ENCODE peak calls at places on chromosomes 16 and 17, in five cellular contexts. Z, I, B, P and F are unnamed samples.

GRCh38 chr16:89422905-89423630 is 67.3 kb downstream of the ANKRD11 start:
- DNase-seq in Z (no peak), I (no peak), B (no peak), P (no peak), F (peak; percentile 64)

GRCh38 chr17:49198206-49198605 is 12.2 kb downstream of the GNGT2 start:
- DNase-seq in Z (no peak), I (no peak), B (no peak), P (no peak), F (no peak)

GRCh38 chr16:74455619-74456289 is 34.5 kb upstream of the CLEC18B start:
- DNase-seq in Z (no peak), I (no peak), B (no peak), P (no peak), F (no peak)

GRCh38 chr16:67537636-67538591 is 9.3 kb downstream of the RIPOR1 start:
- DNase-seq in Z (no peak), I (no peak), B (peak; percentile 98), P (peak; percentile 71), F (peak; percentile 93)

GRCh38 chr16:84741351-84741791 is 41.6 kb downstream of the USP10 start:
- DNase-seq in Z (no peak), I (no peak), B (no peak), P (no peak), F (no peak)

GRCh38 chr17:28634211-28634865 is 10.6 kb downstream of the BLTP2 start:
- DNase-seq in Z (no peak), I (no peak), B (no peak), P (no peak), F (no peak)

GRCh38 chr16:88628512-88628974 is 9.8 kb upstream of the IL17C start:
- DNase-seq in Z (no peak), I (no peak), B (no peak), P (peak; percentile 72), F (no peak)

GRCh38 chr17:81515530-81516041 is 3.0 kb upstream of the ACTG1 start:
- DNase-seq in Z (no peak), I (no peak), B (no peak), P (no peak), F (no peak)

GRCh38 chr16:10188236-10188635 is 6.0 kb upstream of the GRIN2A start:
- DNase-seq in Z (no peak), I (no peak), B (no peak), P (no peak), F (no peak)

GRCh38 chr17:76092526-76093413 is 10.8 kb downstream of the EXOC7 start:
- DNase-seq in Z (no peak), I (no peak), B (no peak), P (no peak), F (no peak)

GRCh38 chr17:16398270-16399267 is 16.8 kb upstream of the TRPV2 start:
- DNase-seq in Z (no peak), I (no peak), B (no peak), P (no peak), F (no peak)

GRCh38 chr17:49928826-49929475 is 40.0 kb upstream of the DLX4 start:
- DNase-seq in Z (no peak), I (no peak), B (no peak), P (no peak), F (no peak)

GRCh38 chr17:12395733-12396354 is 269.8 kb upstream of the MYOCD start:
- DNase-seq in Z (no peak), I (no peak), B (no peak), P (peak; percentile 49), F (peak; percentile 20)

GRCh38 chr16:23952128-23953041 is 116.6 kb downstream of the PRKCB start:
- DNase-seq in Z (no peak), I (no peak), B (no peak), P (peak; percentile 64), F (no peak)

GRCh38 chr17:50621562-50621961 is 13.1 kb upstream of the ABCC3 start:
- DNase-seq in Z (no peak), I (no peak), B (no peak), P (no peak), F (no peak)

GRCh38 chr17:29331330-29331729 is 37.4 kb upstream of the NUFIP2 start:
- DNase-seq in Z (no peak), I (no peak), B (no peak), P (no peak), F (no peak)

GRCh38 chr17:40598928-40599627 is 33.8 kb upstream of the CCR7 start:
- DNase-seq in Z (no peak), I (no peak), B (peak; percentile 71), P (no peak), F (peak; percentile 68)

GRCh38 chr17:65559483-65559801 is 2.0 kb downstream of the AXIN2 start:
- DNase-seq in Z (no peak), I (no peak), B (no peak), P (peak; percentile 23), F (no peak)

GRCh38 chr17:46110219-46110618 is 83.0 kb downstream of the KANSL1 start:
- DNase-seq in Z (no peak), I (no peak), B (no peak), P (no peak), F (no peak)

GRCh38 chr17:56786989-56787482 is 46.7 kb downstream of the C17orf67 start:
- DNase-seq in Z (peak; percentile 93), I (no peak), B (no peak), P (no peak), F (no peak)

GRCh38 chr17:61338000-61338864 is 61.4 kb upstream of the TBX2 start:
- DNase-seq in Z (peak; percentile 57), I (no peak), B (no peak), P (no peak), F (no peak)

GRCh38 chr17:45413498-45413923 is 19.2 kb downstream of the ARHGAP27 start:
- DNase-seq in Z (no peak), I (no peak), B (peak; percentile 85), P (no peak), F (peak; percentile 76)

GRCh38 chr16:74931445-74931844 is 53.5 kb downstream of the WDR59 start:
- DNase-seq in Z (no peak), I (no peak), B (no peak), P (no peak), F (no peak)

GRCh38 chr16:30131869-30132475 is 9.0 kb upstream of the MAPK3 start:
- DNase-seq in Z (no peak), I (no peak), B (no peak), P (no peak), F (no peak)

DNA sequence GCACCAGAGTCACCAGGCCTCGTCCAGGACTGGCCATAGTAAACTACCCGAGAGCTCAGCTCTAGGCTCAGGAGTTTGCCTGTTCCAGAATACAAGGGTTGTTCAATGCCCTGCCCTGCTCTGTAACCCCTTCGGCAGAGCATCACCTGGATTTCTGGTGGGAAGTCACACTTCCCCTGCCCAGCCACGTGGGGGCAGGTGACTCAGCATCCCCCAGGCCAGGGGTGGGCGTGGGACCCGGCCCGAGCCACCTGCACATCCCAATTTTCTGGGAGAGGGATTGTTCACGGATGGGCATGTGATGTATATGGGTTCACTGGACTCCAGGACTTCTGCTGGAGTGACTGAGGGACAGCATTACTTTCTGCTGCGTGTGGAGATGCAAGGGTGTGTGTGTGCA is 25.8 kb downstream of the COX4I1 start:
- DNase-seq in Z (no peak), I (no peak), B (no peak), P (no peak), F (no peak)
- TF ChIP-seq CTCF in Z (no peak), I (no peak), B (no peak), P (peak; percentile 34), F (peak; percentile 11)

DNA sequence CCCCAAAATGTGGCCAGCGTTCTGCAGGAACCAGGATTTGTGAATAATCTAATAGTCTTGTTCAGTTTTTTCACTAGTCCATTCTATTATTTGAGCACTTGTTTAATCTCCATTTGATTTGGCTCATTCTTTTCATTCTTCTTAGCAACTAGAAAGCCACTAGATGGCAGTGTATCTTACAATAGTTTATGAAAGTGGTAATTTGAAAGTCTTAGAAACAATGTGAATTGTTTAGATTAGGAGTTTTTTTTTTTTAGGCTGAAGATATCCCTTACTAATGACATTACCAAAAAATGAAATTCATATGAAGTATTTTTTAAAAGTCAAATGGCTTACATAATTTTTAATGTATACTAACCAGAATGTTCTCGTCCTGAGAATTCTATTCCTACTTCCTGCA is 6.7 kb downstream of the ERI2 start:
- DNase-seq in Z (no peak), I (no peak), B (no peak), P (peak; percentile 32), F (no peak)
- TF ChIP-seq CTCF in Z (peak; percentile 53), I (peak; percentile 43), B (no peak), P (peak; percentile 62), F (peak; percentile 18)

GRCh38 chr16:70712942-70713341 is 27.1 kb upstream of the MTSS2 start:
- DNase-seq in Z (no peak), I (no peak), B (no peak), P (no peak), F (no peak)

GRCh38 chr16:70710422-70711210 is 24.8 kb upstream of the MTSS2 start:
- DNase-seq in Z (no peak), I (no peak), B (no peak), P (no peak), F (no peak)

GRCh38 chr16:70709961-70710360 is 24.1 kb upstream of the MTSS2 start:
- DNase-seq in Z (no peak), I (no peak), B (no peak), P (no peak), F (no peak)

GRCh38 chr16:70712359-70712758 is 26.5 kb upstream of the MTSS2 start:
- DNase-seq in Z (no peak), I (no peak), B (no peak), P (no peak), F (no peak)

GRCh38 chr16:70711211-70711978 is 25.5 kb upstream of the MTSS2 start:
- DNase-seq in Z (no peak), I (no peak), B (no peak), P (no peak), F (no peak)
- TF ChIP-seq CTCF in Z (no peak), I (no peak), B (no peak), P (no peak), F (no peak)

GRCh38 chr17:79785017-79785899 is 7.3 kb downstream of the CBX2 start:
- DNase-seq in Z (no peak), I (no peak), B (no peak), P (no peak), F (no peak)

GRCh38 chr17:79785900-79786810 is 8.2 kb downstream of the CBX2 start:
- DNase-seq in Z (no peak), I (no peak), B (no peak), P (no peak), F (no peak)

GRCh38 chr17:79788455-79788854 is 8.4 kb downstream of the CBX8 start:
- DNase-seq in Z (no peak), I (no peak), B (no peak), P (no peak), F (no peak)

GRCh38 chr17:79788989-79789942 is 7.6 kb downstream of the CBX8 start:
- DNase-seq in Z (no peak), I (no peak), B (no peak), P (peak; percentile 91), F (no peak)

DNA sequence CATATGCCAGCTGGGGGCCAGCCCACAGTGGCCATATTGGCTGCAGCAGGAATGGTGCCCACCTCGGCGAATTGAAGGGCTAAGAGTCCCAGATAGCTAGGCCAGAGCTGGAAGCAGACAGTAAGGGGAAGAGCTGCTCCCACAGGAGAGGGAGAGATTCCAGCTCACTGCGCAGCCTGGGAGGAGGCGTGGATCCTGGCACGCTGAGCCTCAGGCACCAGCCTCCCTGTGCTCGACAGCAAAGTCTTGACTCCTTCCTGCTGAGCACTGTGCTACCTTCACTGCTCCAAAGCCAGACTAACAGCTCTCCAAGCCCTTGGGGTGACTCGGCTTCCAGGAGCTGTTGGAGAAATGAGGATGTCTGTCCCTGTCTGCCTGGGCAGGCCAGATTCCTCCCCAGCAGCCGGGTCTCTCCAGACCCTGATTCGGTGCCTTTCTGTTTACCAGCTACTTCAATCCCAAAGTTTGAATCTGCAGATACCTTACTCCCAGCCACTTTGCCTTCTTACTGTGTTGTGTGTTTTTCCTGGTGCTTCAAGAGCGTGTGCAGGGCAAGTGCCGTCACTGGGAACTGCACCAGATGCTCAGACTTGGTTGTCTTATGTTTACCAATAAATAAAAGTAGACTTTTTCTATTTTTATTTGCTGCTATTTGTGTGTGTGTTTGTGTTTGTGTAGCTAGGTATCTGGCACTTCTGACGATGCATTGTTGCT is 9.1 kb downstream of the CBX2 start:
- DNase-seq in Z (no peak), I (no peak), B (no peak), P (no peak), F (no peak)
- TF ChIP-seq CTCF in Z (no peak), I (no peak), B (no peak), P (no peak), F (no peak)